ENCODE peak calls at places on chromosomes 2 and 18, in eight cellular contexts. Q, I, K, T, V, X, Y and N are unnamed samples.
A peak's percentile ranks its signal among the peaks of the same experiment; 100 is the strongest.

GRCh38 chr2:88873620-88874019 is 182.1 kb downstream of the RPIA start:
- DNase-seq in Q (no peak), I (no peak), K (no peak), T (no peak), V (no peak), X (no peak), Y (no peak), N (no peak)

GRCh38 chr2:174919886-174920595 is 85.1 kb downstream of the CHN1 start:
- DNase-seq in Q (no peak), I (no peak), K (no peak), T (no peak), V (no peak), X (no peak), Y (no peak), N (no peak)

GRCh38 chr18:31973929-31974546 is 31.1 kb upstream of the TRAPPC8 start:
- DNase-seq in Q (no peak), I (no peak), K (no peak), T (no peak), V (no peak), X (no peak), Y (no peak), N (no peak)

GRCh38 chr2:62736899-62737559 is 31.5 kb downstream of the EHBP1 start:
- DNase-seq in Q (no peak), I (no peak), K (no peak), T (no peak), V (no peak), X (no peak), Y (no peak), N (no peak)

GRCh38 chr2:234763051-234763909 is 188.5 kb upstream of the SH3BP4 start:
- DNase-seq in Q (no peak), I (no peak), K (no peak), T (no peak), V (no peak), X (no peak), Y (no peak), N (no peak)

GRCh38 chr2:207184348-207184747 is 18.6 kb upstream of the KLF7 start:
- DNase-seq in Q (no peak), I (no peak), K (no peak), T (no peak), V (no peak), X (no peak), Y (no peak), N (no peak)

GRCh38 chr2:27903018-27903417 is 12.5 kb downstream of the BABAM2 start:
- DNase-seq in Q (no peak), I (no peak), K (no peak), T (no peak), V (no peak), X (no peak), Y (no peak), N (no peak)

GRCh38 chr2:112811841-112812306 is 24.7 kb downstream of the IL1B start:
- DNase-seq in Q (no peak), I (no peak), K (peak; percentile 79), T (peak; percentile 19), V (peak; percentile 43), X (no peak), Y (peak; percentile 64), N (no peak)

GRCh38 chr2:191247381-191248057 is 2.3 kb downstream of the MYO1B start:
- DNase-seq in Q (no peak), I (no peak), K (peak; percentile 75), T (peak; percentile 50), V (peak; percentile 76), X (no peak), Y (peak; percentile 89), N (no peak)

GRCh38 chr18:28652654-28653053 is 475.7 kb upstream of the CDH2 start:
- DNase-seq in Q (no peak), I (no peak), K (no peak), T (no peak), V (no peak), X (no peak), Y (no peak), N (no peak)

GRCh38 chr2:150548527-150548926 is 61.1 kb upstream of the RND3 start:
- DNase-seq in Q (no peak), I (no peak), K (no peak), T (no peak), V (no peak), X (no peak), Y (peak; percentile 52), N (no peak)

GRCh38 chr2:100767810-100768806 is 51.8 kb upstream of the NPAS2 start:
- DNase-seq in Q (no peak), I (no peak), K (no peak), T (no peak), V (no peak), X (no peak), Y (no peak), N (peak; percentile 53)

GRCh38 chr18:46393230-46393629 is 263.8 kb downstream of the LOXHD1 start:
- DNase-seq in Q (no peak), I (no peak), K (no peak), T (no peak), V (no peak), X (no peak), Y (no peak), N (peak; percentile 52)

GRCh38 chr2:128421861-128422311 is 103.2 kb upstream of the HS6ST1 start:
- DNase-seq in Q (peak; percentile 58), I (no peak), K (no peak), T (peak; percentile 7), V (peak; percentile 9), X (no peak), Y (no peak), N (peak; percentile 55)

GRCh38 chr2:241933175-241933911 is 63.8 kb downstream of the RTP5 start:
- DNase-seq in Q (no peak), I (no peak), K (no peak), T (peak; percentile 76), V (peak; percentile 36), X (peak; percentile 96), Y (no peak), N (no peak)

GRCh38 chr2:28084564-28084963 is 194.0 kb downstream of the BABAM2 start:
- DNase-seq in Q (no peak), I (no peak), K (no peak), T (peak; percentile 59), V (no peak), X (no peak), Y (peak; percentile 68), N (no peak)

GRCh38 chr2:70344195-70344594 is 42.3 kb upstream of the FAM136A start:
- DNase-seq in Q (no peak), I (no peak), K (no peak), T (no peak), V (no peak), X (no peak), Y (no peak), N (no peak)

GRCh38 chr2:219698684-219699439 is 71.4 kb downstream of the SLC4A3 start:
- DNase-seq in Q (no peak), I (no peak), K (no peak), T (no peak), V (no peak), X (no peak), Y (no peak), N (no peak)

DNA sequence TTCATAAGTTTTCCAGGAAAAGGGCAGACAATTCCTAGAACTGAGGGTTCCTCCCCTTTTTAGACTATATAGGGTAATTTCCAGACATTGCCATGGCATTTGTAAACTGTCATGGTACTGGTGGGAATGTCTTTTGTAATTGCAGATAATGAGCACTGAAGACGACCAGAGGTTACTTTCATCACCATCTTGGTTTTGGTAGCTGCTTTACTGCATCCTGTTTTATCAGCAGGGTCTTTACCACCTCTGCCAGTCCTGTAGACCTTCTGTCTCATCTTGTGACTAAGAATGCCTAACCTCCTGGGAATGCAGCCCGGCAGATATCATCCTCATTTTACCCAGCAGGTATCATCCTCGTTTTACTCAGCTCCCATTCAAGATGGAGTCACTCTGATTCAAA is 583.9 kb upstream of the KLHL29 start:
- DNase-seq in Q (no peak), I (no peak), K (no peak), T (no peak), V (no peak), X (no peak), Y (no peak), N (no peak)
- H3K9me3 ChIP-seq in Q (peaks cover 12% of the 10 kb centered on the region), I (no peaks in the 10 kb centered on the region), K (peaks cover 2% of the 10 kb centered on the region), T (no peaks in the 10 kb centered on the region), V (no peaks in the 10 kb centered on the region), X (no peaks in the 10 kb centered on the region), Y (no peaks in the 10 kb centered on the region), N (no peaks in the 10 kb centered on the region)

DNA sequence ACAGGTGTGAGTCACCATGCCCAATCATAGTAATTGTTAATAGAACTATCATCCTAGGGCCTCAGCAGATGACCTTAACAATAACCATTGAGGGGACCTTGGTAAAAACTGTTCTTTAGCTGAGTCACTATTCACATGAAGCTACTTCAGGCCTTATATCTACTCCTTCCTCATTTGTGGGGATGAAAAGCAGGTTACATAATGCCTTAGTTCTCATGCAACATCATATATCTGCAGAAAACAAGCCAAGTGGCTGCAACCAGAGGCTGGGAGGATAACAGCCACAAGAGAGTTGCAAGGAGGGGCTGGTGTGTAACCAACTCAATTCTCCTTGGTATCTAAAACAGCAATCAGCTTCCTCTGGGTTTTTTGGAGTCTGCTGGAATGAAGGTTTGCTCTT is 445.3 kb downstream of the NBAS start:
- DNase-seq in Q (no peak), I (no peak), K (no peak), T (no peak), V (no peak), X (no peak), Y (no peak), N (no peak)
- H3K4me3 ChIP-seq in Q (no peak overlapping the region), I (no peak overlapping the region), K (no peak overlapping the region), T (no peak overlapping the region), V (no peak overlapping the region), X (no peak overlapping the region), Y (no peak overlapping the region), N (no peak overlapping the region)

DNA sequence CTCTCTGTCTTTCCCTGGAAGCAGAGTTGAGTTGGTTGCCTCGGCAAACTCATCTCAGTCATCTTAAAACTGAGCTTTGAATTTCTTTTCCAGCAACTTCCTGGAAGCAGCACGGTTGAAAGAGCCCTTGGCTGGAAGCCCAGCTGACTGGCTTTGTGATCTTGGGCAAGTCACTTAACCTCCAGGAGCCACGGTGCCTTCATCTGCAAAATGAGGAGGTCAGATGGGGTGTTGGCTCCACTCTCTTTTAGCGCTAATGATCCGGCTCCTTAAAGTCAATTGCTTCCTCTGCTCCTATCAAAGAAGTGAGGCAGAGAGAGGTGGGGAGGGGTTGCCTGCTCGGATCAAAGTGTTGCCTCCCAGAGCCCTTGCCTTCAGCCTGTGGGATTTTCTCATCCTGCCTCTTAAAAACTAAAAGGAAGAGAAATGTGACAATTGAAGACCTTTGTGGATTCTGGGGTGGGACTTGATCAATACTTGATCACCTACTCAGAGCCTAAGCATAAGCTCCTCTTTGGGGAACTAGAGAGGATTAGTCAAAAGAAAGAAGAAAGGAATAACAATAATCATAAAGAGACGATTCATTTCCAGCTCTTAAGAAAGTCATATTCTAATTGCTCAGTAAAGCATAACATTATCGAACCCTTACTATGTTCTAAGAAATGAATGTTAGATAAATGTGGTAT is 86.6 kb downstream of the MYCN start:
- DNase-seq in Q (no peak), I (no peak), K (no peak), T (no peak), V (no peak), X (peak; percentile 23), Y (no peak), N (no peak)
- H3K9me3 ChIP-seq in Q (no peaks in the 10 kb centered on the region), I (no peaks in the 10 kb centered on the region), K (no peaks in the 10 kb centered on the region), T (no peaks in the 10 kb centered on the region), V (no peaks in the 10 kb centered on the region), X (no peaks in the 10 kb centered on the region), Y (no peaks in the 10 kb centered on the region), N (no peaks in the 10 kb centered on the region)

DNA sequence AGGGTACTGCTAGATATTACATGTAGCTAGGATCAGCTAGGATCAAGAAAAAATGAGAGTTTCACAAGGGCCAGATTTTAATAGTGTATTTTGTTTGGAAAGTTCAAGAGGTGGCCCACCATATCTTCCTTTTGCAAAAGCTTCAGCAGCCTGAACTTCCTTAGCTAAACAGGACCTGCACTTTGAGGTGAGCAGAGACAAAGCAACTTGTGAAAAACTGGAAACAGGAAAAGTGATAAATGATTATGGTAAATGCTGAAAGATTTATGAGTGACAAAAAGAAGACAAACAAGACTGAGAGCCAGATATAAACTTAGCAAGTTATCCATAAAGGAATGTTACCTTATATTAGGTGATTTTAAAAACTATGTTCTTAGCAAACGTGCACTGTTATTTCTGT is 123.6 kb downstream of the ZNF521 start:
- DNase-seq in Q (no peak), I (no peak), K (no peak), T (no peak), V (no peak), X (no peak), Y (no peak), N (no peak)
- H3K4me3 ChIP-seq in Q (no peak overlapping the region), I (no peak overlapping the region), K (no peak overlapping the region), T (no peak overlapping the region), V (no peak overlapping the region), X (no peak overlapping the region), Y (no peak overlapping the region), N (no peak overlapping the region)